ENCODE peak calls at places on chromosomes 13 and 19, in eight cellular contexts. Z is left ventricle myocardium inferior, K is A549, G is ascending aorta, U is AG04450, H is OCI-LY7, N is neural progenitor cell, D is body of pancreas. B is an unnamed sample.

GRCh38 chr13:31610270-31610998 is 128.9 kb upstream of the RXFP2 start:
- DNase-seq in D (no peak), K (no peak), Z (no peak), H (no peak), N (no peak), U (no peak), G (no peak), B (no peak)

GRCh38 chr19:16118489-16119033 is 6.9 kb downstream of the RAB8A start:
- DNase-seq in Z (no peak), G (no peak), U (no peak), N (no peak), K (no peak), H (peak; percentile 96), D (no peak), B (no peak)

GRCh38 chr13:105655046-105655445 is 880.4 kb downstream of the EFNB2 start:
- DNase-seq in G (no peak), U (peak; percentile 8), H (no peak), Z (no peak), K (no peak), N (no peak), D (no peak), B (peak; percentile 79)

GRCh38 chr13:50616101-50616500 is 227.4 kb downstream of the DLEU7 start:
- DNase-seq in G (no peak), K (no peak), H (no peak), Z (no peak), D (no peak), U (peak; percentile 26), N (no peak), B (peak; percentile 69)

GRCh38 chr19:10838377-10838776 is 2.4 kb upstream of the TMED1 start:
- DNase-seq in N (no peak), K (no peak), U (no peak), Z (no peak), G (no peak), D (no peak), H (no peak), B (no peak)

GRCh38 chr19:7497292-7497691 is 8.5 kb upstream of the PEX11G start:
- DNase-seq in K (no peak), H (no peak), Z (no peak), D (no peak), G (no peak), U (no peak), N (peak; percentile 72), B (no peak)

GRCh38 chr13:99572131-99572530 is 70.9 kb downstream of the TM9SF2 start:
- DNase-seq in H (no peak), Z (no peak), G (no peak), K (no peak), D (no peak), N (no peak), U (no peak), B (no peak)

GRCh38 chr19:37817180-37817911 is 38.0 kb upstream of the ZNF573 start:
- DNase-seq in H (no peak), Z (peak; percentile 86), G (peak; percentile 73), D (peak; percentile 81), N (peak; percentile 87), U (no peak), K (no peak), B (peak; percentile 34)

GRCh38 chr13:92590503-92590908 is 636.1 kb upstream of the GPC6 start:
- DNase-seq in Z (no peak), G (no peak), N (no peak), D (no peak), U (no peak), K (no peak), H (no peak), B (peak; percentile 83)

GRCh38 chr13:113078895-113079720 is 26.5 kb upstream of the F7 start:
- DNase-seq in Z (no peak), D (no peak), G (no peak), N (no peak), K (no peak), H (no peak), U (no peak), B (no peak)

GRCh38 chr19:6236310-6237291 is 43.2 kb downstream of the MLLT1 start:
- DNase-seq in H (no peak), Z (peak; percentile 29), K (no peak), G (no peak), D (peak; percentile 98), U (no peak), N (no peak), B (no peak)

GRCh38 chr19:2723747-2724146 is 2.6 kb upstream of the DIRAS1 start:
- DNase-seq in K (no peak), H (no peak), G (no peak), D (no peak), U (no peak), Z (no peak), N (no peak), B (no peak)

GRCh38 chr13:93614776-93615175 is 388.2 kb downstream of the GPC6 start:
- DNase-seq in D (no peak), Z (no peak), H (no peak), K (no peak), N (no peak), G (no peak), U (no peak), B (no peak)

GRCh38 chr13:26707122-26708006 is 53.2 kb downstream of the GPR12 start:
- DNase-seq in H (peak; percentile 65), N (peak; percentile 76), Z (no peak), K (peak; percentile 14), U (peak; percentile 7), G (no peak), D (no peak), B (peak; percentile 54)

GRCh38 chr19:5903502-5904301 is at the start of gene NDUFA11:
- DNase-seq in Z (peak; percentile 99), N (peak; percentile 97), G (peak; percentile 100), U (peak; percentile 91), D (peak; percentile 99), H (peak; percentile 96), K (peak; percentile 83), B (peak; percentile 99)

GRCh38 chr19:39802958-39803357 is 24.3 kb downstream of the LEUTX start:
- DNase-seq in D (no peak), U (no peak), K (no peak), H (no peak), G (no peak), Z (no peak), N (peak; percentile 3), B (no peak)

GRCh38 chr19:49590971-49591730 is at the start of gene PRR12:
- DNase-seq in N (peak; percentile 88), U (peak; percentile 32), G (no peak), K (peak; percentile 96), H (peak; percentile 83), D (peak; percentile 70), Z (peak; percentile 62), B (peak; percentile 39)

GRCh38 chr19:42466521-42467436 is 24.0 kb upstream of the CXCL17 start:
- DNase-seq in U (no peak), H (peak; percentile 79), N (no peak), Z (no peak), K (no peak), G (no peak), D (no peak), B (no peak)
- H3K27ac ChIP-seq in U (peak overlapping the region; percentile 31), H (peak overlapping the region; percentile 96), N (no peak overlapping the region), Z (peak overlapping the region; percentile 78), K (no peak overlapping the region), G (no peak overlapping the region), D (no peak overlapping the region), B (no peak overlapping the region)

GRCh38 chr13:75635101-75635620 is 969 bp upstream of the LMO7 start:
- DNase-seq in G (no peak), N (no peak), Z (no peak), D (no peak), U (no peak), H (no peak), K (no peak), B (no peak)

GRCh38 chr13:75635621-75636338 is at the start of gene LMO7:
- DNase-seq in U (no peak), G (peak; percentile 81), D (peak; percentile 63), N (peak; percentile 78), K (peak; percentile 23), Z (peak; percentile 50), H (peak; percentile 45), B (no peak)

GRCh38 chr13:75637101-75637774 is 1.1 kb downstream of the LMO7 start:
- DNase-seq in K (no peak), U (no peak), D (no peak), Z (no peak), H (no peak), N (no peak), G (no peak), B (no peak)

GRCh38 chr13:75639426-75639825 is 3.3 kb downstream of the LMO7 start:
- DNase-seq in D (no peak), K (no peak), Z (no peak), G (no peak), N (no peak), U (no peak), H (no peak), B (no peak)

DNA sequence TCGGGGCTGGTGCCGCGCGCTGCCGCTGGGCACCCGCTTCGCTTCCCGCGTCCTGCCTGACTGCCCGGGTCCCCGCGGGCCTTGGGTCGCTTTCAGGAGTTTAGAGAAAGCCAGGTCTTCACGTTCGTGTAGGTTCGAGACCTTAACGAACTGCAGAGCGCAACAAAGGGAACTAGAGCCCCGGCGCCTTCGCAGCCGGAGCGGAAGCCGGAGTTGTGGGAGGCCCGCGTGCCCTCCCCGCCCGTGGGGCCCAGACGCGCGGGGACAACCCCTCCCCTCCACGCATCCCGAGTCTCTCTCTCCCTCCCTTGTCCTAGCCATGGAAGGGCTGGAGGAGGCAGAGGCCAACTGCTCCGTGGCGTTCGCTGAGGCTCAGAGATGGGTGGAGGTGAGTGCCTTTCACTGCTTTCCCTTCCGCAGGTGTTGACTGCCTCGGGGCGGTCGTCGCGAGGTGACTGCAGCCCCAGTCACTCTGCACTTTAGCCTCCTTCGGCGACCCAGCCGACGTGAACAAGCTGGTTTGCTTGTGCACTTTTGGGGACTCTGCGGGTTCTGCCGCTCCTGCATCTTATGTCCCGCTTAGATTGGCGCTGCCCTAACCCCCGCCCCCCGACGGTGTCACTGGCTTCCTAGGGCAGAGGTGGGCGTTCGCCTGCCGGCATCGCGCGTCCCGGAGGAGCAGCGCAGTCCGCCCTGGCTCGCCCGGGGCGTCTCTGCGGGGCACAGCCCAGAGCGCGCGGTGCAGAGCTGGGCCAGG is 387 bp downstream of the LMO7 start:
- DNase-seq in D (peak; percentile 31), N (peak; percentile 61), Z (peak; percentile 16), G (peak; percentile 69), U (no peak), H (peak; percentile 58), K (no peak), B (no peak)
- H3K4me3 ChIP-seq in D (peak overlapping the region; percentile 56), N (peak overlapping the region; percentile 54), Z (peak overlapping the region; percentile 82), G (peak overlapping the region; percentile 74), U (peak overlapping the region; percentile 97), H (peak overlapping the region; percentile 71), K (peak overlapping the region; percentile 59), B (peak overlapping the region; percentile 96)

GRCh38 chr13:41263261-41263971 is at the start of gene MTRF1:
- DNase-seq in H (peak; percentile 89), K (peak; percentile 71), N (peak; percentile 82), D (peak; percentile 73), G (peak; percentile 84), Z (peak; percentile 78), U (peak; percentile 21), B (peak; percentile 74)
- TF ChIP-seq CTCF in H (no peak), K (no peak), N (no peak), D (no peak), G (no peak), Z (no peak), U (no peak), B (no peak)

DNA sequence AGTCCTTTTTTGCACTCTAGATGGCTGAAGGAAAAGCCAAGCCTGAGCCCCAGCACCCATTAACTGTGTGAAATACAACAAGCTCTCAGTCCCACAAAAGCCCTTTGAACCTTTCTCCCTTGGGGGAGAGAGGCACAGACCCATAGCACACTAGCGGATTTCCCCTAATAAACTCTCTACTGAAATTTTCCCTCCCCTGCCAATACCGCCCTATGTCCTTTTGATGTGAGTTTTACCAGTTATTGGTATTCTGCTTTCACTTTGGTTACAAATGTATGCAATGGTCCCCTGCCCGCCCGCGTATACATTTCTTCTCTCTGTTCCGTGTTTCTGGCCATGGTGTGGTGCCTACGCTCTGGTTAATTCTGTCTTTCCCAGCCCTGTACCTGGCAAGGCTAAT is 54.0 kb upstream of the MYO16 start:
- DNase-seq in D (no peak), K (no peak), G (no peak), U (no peak), Z (no peak), N (no peak), H (no peak), B (no peak)
- H3K27ac ChIP-seq in D (no peak overlapping the region), K (no peak overlapping the region), G (no peak overlapping the region), U (no peak overlapping the region), Z (no peak overlapping the region), N (no peak overlapping the region), H (no peak overlapping the region), B (no peak overlapping the region)

B was measured in brain microvascular endothelial cell.